ENCODE peak calls at places on chromosomes 12 and 14, in four cellular contexts. S, X, R and N are unnamed samples. For H3K4me1, the result is how much of the 10 kb centered on the place peaks cover.

GRCh38 chr12:102824218-102824835 is 92.7 kb downstream of the PAH start:
- DNase-seq in S (no peak), X (peak), R (no peak), N (peak)

GRCh38 chr14:74955229-74955999 is at the start of gene PGF:
- DNase-seq in S (peak), X (peak), R (peak), N (peak)

GRCh38 chr14:105167303-105168092 is 1.1 kb downstream of the JAG2 start:
- DNase-seq in S (peak), X (no peak), R (no peak), N (no peak)

GRCh38 chr12:30909088-30909688 is 17.4 kb upstream of the TSPAN11 start:
- DNase-seq in S (no peak), X (no peak), R (no peak), N (no peak)

GRCh38 chr12:95789126-95790024 is 1.2 kb downstream of the NTN4 start:
- DNase-seq in S (peak), X (peak), R (no peak), N (no peak)

GRCh38 chr14:69848903-69849391 is 30.3 kb upstream of the SMOC1 start:
- DNase-seq in S (no peak), X (no peak), R (no peak), N (no peak)

GRCh38 chr12:32893458-32893857 is 3.1 kb downstream of the PKP2 start:
- DNase-seq in S (no peak), X (no peak), R (no peak), N (no peak)

GRCh38 chr12:64675795-64676194 is 65.5 kb downstream of the RASSF3 start:
- DNase-seq in S (peak), X (peak), R (no peak), N (no peak)

GRCh38 chr12:131714759-131715158 is 3.9 kb downstream of the SFSWAP start:
- DNase-seq in S (no peak), X (no peak), R (no peak), N (peak)

GRCh38 chr12:114789821-114790220 is 105.8 kb upstream of the TBX3 start:
- DNase-seq in S (no peak), X (no peak), R (no peak), N (no peak)

GRCh38 chr14:101288436-101289229 is 272.7 kb upstream of the DIO3 start:
- DNase-seq in S (no peak), X (no peak), R (peak), N (no peak)

GRCh38 chr12:65892905-65893304 is 68.6 kb downstream of the HMGA2 start:
- DNase-seq in S (no peak), X (no peak), R (no peak), N (no peak)

GRCh38 chr12:131123817-131124216 is 170.1 kb downstream of the ADGRD1 start:
- DNase-seq in S (no peak), X (no peak), R (no peak), N (no peak)

GRCh38 chr12:53737951-53738833 is 10.9 kb upstream of the CALCOCO1 start:
- DNase-seq in S (peak), X (no peak), R (no peak), N (peak)

GRCh38 chr12:88153959-88154358 is 11.9 kb downstream of the TMTC3 start:
- DNase-seq in S (no peak), X (no peak), R (no peak), N (no peak)

GRCh38 chr12:111446044-111446581 is 40.4 kb downstream of the SH2B3 start:
- DNase-seq in S (peak), X (no peak), R (peak), N (no peak)

GRCh38 chr12:25906651-25907340 is 51.7 kb upstream of the RASSF8 start:
- DNase-seq in S (no peak), X (no peak), R (no peak), N (no peak)

GRCh38 chr14:82080319-82080718 is 546.7 kb upstream of the SEL1L start:
- DNase-seq in S (no peak), X (no peak), R (no peak), N (no peak)

DNA sequence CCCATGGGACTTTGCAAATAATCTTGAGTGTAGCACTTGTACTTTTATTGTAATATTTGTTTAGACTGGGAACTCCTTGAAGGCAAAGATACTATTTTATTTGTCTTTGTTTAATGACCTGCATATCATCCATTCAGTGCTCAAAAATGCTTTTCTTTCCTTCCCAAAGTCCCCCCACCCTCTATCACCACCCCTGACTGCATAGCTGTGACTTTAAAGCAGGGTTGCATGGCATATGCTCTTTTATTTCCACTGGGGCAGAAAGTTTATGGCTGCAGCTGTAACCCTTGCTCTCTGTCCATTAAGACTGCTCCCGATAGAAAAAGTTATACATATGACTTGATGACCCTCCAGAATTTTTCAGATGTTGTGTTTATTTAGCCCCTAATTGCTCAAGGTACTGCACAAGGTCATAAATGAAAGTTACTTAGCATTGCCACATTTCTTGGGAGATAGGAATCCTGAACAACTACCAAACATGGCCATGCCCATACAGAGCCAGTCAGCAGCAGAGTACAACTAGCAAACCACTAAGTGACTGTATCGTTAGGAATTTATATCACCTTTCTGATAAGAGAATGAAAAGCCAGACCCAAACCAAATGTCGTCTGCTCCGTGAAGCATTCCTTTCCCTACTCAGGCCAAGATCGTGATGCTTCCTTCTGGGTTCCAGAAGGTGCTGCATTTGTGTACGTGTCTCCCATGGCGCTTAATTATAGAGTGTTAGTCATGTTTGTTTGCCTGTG is 114.3 kb downstream of the DIP2B start:
- DNase-seq in S (no peak), X (no peak), R (no peak), N (no peak)
- H3K4me1 ChIP-seq in S (under half), X (half or more), R (under half), N (under half)

GRCh38 chr12:132754555-132754954 is 7.1 kb downstream of the ANKLE2 start:
- DNase-seq in S (no peak), X (no peak), R (no peak), N (no peak)
- TF ChIP-seq CTCF in S (no peak), X (no peak), R (no peak), N (no peak)

DNA sequence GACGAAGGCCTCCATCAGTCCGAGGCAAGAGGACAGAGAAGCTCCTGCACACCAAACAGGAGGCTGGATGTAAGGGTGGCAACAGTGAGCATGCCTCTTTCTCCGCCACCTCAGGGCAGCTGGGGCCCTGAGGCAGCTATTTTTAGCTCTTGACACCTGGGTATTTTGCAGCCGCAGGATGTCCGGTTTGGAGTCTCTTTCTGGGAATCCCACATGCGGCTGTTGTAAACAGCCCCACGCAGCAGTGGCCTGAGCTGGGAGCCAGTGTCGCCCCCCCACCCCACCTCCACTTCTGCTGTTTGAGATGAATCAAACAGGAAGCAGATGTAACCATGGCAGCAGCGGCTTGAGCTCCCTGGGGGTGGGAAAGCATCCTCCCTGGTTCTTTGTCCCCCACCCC is 11.7 kb downstream of the HDAC7 start:
- DNase-seq in S (no peak), X (peak), R (peak), N (peak)
- H3K4me1 ChIP-seq in S (half or more), X (half or more), R (half or more), N (half or more)

GRCh38 chr12:18430425-18431048 is 169.2 kb downstream of the PIK3C2G start:
- DNase-seq in S (peak), X (peak), R (no peak), N (no peak)
- TF ChIP-seq CTCF in S (peak), X (peak), R (no peak), N (peak)

GRCh38 chr12:47954467-47955045 is 8.8 kb upstream of the TMEM106C start:
- DNase-seq in S (no peak), X (no peak), R (no peak), N (no peak)
- H3K4me1 ChIP-seq in S (under half), X (under half), R (under half), N (under half)

GRCh38 chr14:22837750-22838538 is 1.6 kb downstream of the MMP14 start:
- DNase-seq in S (no peak), X (peak), R (peak), N (peak)

GRCh38 chr14:22836301-22837058 is at the start of gene MMP14:
- DNase-seq in S (peak), X (peak), R (peak), N (peak)

GRCh38 chr14:22835505-22835904 is 880 bp upstream of the MMP14 start:
- DNase-seq in S (no peak), X (no peak), R (no peak), N (no peak)

GRCh38 chr14:22838631-22839041 is 2.3 kb downstream of the MMP14 start:
- DNase-seq in S (no peak), X (no peak), R (peak), N (no peak)

GRCh38 chr14:22837059-22837749 is 819 bp downstream of the MMP14 start:
- DNase-seq in S (peak), X (peak), R (peak), N (peak)
- TF ChIP-seq CTCF in S (no peak), X (no peak), R (no peak), N (no peak)

GRCh38 chr12:113214938-113215400 is 6.3 kb upstream of the TPCN1 start:
- DNase-seq in S (no peak), X (peak), R (peak), N (no peak)

GRCh38 chr12:113207621-113208040 is 13.6 kb upstream of the TPCN1 start:
- DNase-seq in S (no peak), X (no peak), R (no peak), N (no peak)

GRCh38 chr12:113208041-113208934 is 13.0 kb upstream of the TPCN1 start:
- DNase-seq in S (peak), X (peak), R (no peak), N (peak)

GRCh38 chr12:113211160-113211559 is 10.1 kb upstream of the TPCN1 start:
- DNase-seq in S (no peak), X (no peak), R (no peak), N (no peak)
- H3K4me1 ChIP-seq in S (under half), X (under half), R (under half), N (under half)